ENCODE peak calls at places on chromosomes 1 and 21, in nine cellular contexts. B is cardiac fibroblast, K is kidney, J is tibial artery, X is epithelial cell of proximal tubule, E is hepatocyte, C is heart right ventricle, L is psoas muscle, G is BE2C. D is an unnamed sample.
A peak's percentile ranks its signal among the peaks of the same experiment; 100 is the strongest.

GRCh38 chr21:34598931-34599400 is 15.9 kb downstream of the RCAN1 start:
- DNase-seq in B (no peak), K (no peak), J (no peak), X (no peak), E (no peak), C (no peak), L (no peak), G (no peak), D (no peak)

GRCh38 chr1:194447635-194448034 is 1261.2 kb upstream of the B3GALT2 start:
- DNase-seq in B (peak; percentile 5), K (no peak), J (no peak), X (no peak), E (no peak), C (no peak), L (no peak), G (no peak), D (no peak)

GRCh38 chr1:218846166-218846565 is 327.5 kb upstream of the LYPLAL1 start:
- DNase-seq in B (no peak), K (no peak), J (no peak), X (no peak), E (no peak), C (no peak), L (no peak), G (no peak), D (no peak)

GRCh38 chr1:178938959-178939317 is 68.1 kb upstream of the ANGPTL1 start:
- DNase-seq in B (peak; percentile 89), K (peak; percentile 84), J (peak; percentile 86), X (no peak), E (peak; percentile 51), C (peak; percentile 78), L (peak; percentile 92), G (no peak), D (no peak)

GRCh38 chr1:89566761-89567174 is 42.1 kb downstream of the LRRC8B start:
- DNase-seq in B (peak; percentile 73), K (peak; percentile 82), J (peak; percentile 32), X (peak; percentile 26), E (peak; percentile 26), C (peak; percentile 56), L (peak; percentile 68), G (no peak), D (no peak)

GRCh38 chr21:41901099-41901498 is 22.0 kb upstream of the PRDM15 start:
- DNase-seq in B (no peak), K (no peak), J (no peak), X (no peak), E (no peak), C (no peak), L (no peak), G (no peak), D (peak; percentile 28)

GRCh38 chr1:201530741-201531521 is 8.0 kb upstream of the NAV1 start:
- DNase-seq in B (peak; percentile 90), K (peak; percentile 89), J (peak; percentile 92), X (no peak), E (peak; percentile 90), C (peak; percentile 90), L (peak; percentile 91), G (peak; percentile 85), D (peak; percentile 53)

GRCh38 chr21:15309022-15309590 is 244.3 kb upstream of the NRIP1 start:
- DNase-seq in B (no peak), K (no peak), J (no peak), X (no peak), E (no peak), C (no peak), L (no peak), G (no peak), D (no peak)

GRCh38 chr1:200590001-200590400 is 30.6 kb downstream of the KIF14 start:
- DNase-seq in B (no peak), K (no peak), J (no peak), X (no peak), E (no peak), C (no peak), L (no peak), G (no peak), D (no peak)

GRCh38 chr1:183892351-183892793 is 87.5 kb downstream of the RGL1 start:
- DNase-seq in B (peak; percentile 48), K (no peak), J (no peak), X (no peak), E (peak; percentile 70), C (no peak), L (no peak), G (no peak), D (no peak)

GRCh38 chr1:232629250-232630046 is 485 bp downstream of the SIPA1L2 start:
- DNase-seq in B (peak; percentile 23), K (peak; percentile 85), J (peak; percentile 38), X (no peak), E (peak; percentile 55), C (peak; percentile 38), L (peak; percentile 61), G (peak; percentile 34), D (peak; percentile 3)

GRCh38 chr1:25695066-25695990 is 78.7 kb downstream of the MAN1C1 start:
- DNase-seq in B (peak; percentile 99), K (peak; percentile 93), J (peak; percentile 92), X (peak; percentile 90), E (peak; percentile 86), C (peak; percentile 82), L (peak; percentile 90), G (no peak), D (no peak)

GRCh38 chr1:7616076-7616833 is 154.8 kb upstream of the VAMP3 start:
- DNase-seq in B (peak; percentile 36), K (no peak), J (peak; percentile 19), X (no peak), E (peak; percentile 75), C (peak; percentile 67), L (peak; percentile 74), G (no peak), D (peak; percentile 8)

GRCh38 chr1:6108476-6108875 is 62.8 kb downstream of the KCNAB2 start:
- DNase-seq in B (no peak), K (peak; percentile 3), J (no peak), X (no peak), E (no peak), C (no peak), L (no peak), G (no peak), D (no peak)

GRCh38 chr1:246000638-246001015 is 506.5 kb downstream of the SMYD3 start:
- DNase-seq in B (no peak), K (no peak), J (no peak), X (no peak), E (no peak), C (no peak), L (no peak), G (no peak), D (no peak)

GRCh38 chr21:35475006-35475405 is 425.9 kb upstream of the RUNX1 start:
- DNase-seq in B (peak; percentile 66), K (no peak), J (no peak), X (no peak), E (no peak), C (no peak), L (no peak), G (no peak), D (no peak)

GRCh38 chr1:17314491-17314971 is 6.5 kb downstream of the PADI4 start:
- DNase-seq in B (no peak), K (no peak), J (no peak), X (no peak), E (no peak), C (no peak), L (no peak), G (no peak), D (no peak)

DNA sequence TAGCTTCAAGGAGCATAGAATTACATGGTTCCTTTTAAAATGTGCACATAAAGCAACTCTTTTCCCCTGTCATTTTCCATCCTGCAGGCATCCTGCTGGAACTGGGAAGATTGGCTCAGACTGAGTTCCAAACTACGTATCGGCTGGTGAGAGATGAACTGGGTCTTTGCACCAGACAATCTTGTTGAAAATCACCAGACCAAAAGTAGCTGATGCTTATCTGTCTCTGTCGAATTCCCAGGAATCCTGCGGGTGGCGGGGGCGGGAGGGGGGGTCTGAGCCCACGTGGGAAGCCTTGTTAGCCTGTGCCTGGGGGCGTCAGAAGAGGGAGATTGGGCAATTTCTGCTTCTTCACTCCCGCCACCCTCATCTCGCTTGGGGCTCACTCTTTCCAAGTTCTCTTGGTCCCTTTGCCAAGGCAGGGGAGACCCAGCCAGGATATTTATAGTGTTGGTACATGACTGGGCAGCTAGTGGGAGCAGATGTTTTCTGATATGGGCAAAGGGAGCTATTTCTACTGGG is 90.1 kb upstream of the SLC25A33 start:
- DNase-seq in B (peak; percentile 76), K (no peak), J (peak; percentile 85), X (no peak), E (peak; percentile 50), C (peak; percentile 48), L (peak; percentile 77), G (no peak), D (no peak)
- H3K4me3 ChIP-seq in B (no peak overlapping the region), K (no peak overlapping the region), J (peak overlapping the region; percentile 11), X (no peak overlapping the region), E (no peak overlapping the region), C (no peak overlapping the region), L (peak overlapping the region; percentile 37), G (no peak overlapping the region), D (no peak overlapping the region)

DNA sequence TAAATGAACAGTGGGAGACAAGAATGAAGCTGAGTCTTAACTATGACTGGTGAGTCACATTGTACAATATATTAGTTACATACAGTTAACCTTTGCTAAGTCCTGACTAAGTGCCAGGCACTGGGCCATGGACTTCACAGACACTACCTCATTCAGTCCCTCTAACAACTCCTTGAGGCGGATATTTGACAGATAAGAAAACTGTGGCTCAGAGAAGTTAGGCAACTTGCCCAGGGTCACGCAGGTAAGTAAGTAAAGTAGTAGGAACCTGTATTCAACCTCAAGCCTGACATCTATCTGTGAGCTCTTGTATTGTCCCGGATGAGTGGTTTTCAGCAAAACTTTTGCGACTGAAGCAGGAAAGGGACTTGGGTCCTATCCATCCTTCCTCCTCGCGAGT is 62.1 kb downstream of the GNG12 start:
- DNase-seq in B (peak; percentile 45), K (no peak), J (no peak), X (no peak), E (no peak), C (no peak), L (no peak), G (no peak), D (peak; percentile 26)
- TF ChIP-seq CTCF in B (peak; percentile 13), K (no peak), J (no peak), X (peak; percentile 31), E (peak; percentile 15), C (no peak), L (no peak), G (peak; percentile 10), D (peak; percentile 13)

GRCh38 chr1:229027158-229027557 is 243.8 kb upstream of the RAB4A start:
- DNase-seq in B (no peak), K (no peak), J (no peak), X (no peak), E (no peak), C (no peak), L (no peak), G (no peak), D (no peak)
- H3K4me3 ChIP-seq in B (no peak overlapping the region), K (no peak overlapping the region), J (no peak overlapping the region), X (no peak overlapping the region), E (no peak overlapping the region), C (no peak overlapping the region), L (no peak overlapping the region), G (no peak overlapping the region), D (no peak overlapping the region)

DNA sequence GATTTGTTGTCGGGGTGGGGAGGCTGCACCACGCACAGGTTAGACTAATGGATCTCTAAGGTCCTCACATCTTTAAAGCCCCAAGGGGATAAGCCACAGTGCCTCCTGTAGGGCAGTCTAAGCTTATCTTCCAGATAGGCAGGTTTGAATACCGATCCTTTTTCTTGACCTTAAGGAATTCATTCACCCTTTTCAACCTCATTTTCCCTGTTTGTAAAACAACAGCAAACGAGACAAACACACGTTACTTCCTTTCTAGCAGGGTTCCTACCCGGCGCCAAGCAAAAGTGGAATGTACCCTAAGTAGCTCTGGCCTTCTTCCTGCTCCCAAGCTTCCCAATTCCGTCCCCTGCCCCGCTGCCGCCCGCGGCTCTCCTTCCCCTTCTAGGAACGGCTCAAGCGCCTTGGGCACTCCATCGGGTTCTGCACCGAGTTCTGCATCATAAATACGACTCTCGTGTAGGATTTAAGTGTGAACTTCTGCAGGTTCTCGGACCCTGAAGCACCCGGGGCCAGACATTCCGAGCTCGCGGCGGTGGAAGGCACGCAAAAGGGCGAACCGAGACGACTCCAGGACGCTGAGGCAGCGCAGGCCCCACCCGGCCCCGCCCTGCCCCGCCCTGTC is 548 bp upstream of the CDC20 start:
- DNase-seq in B (peak; percentile 36), K (no peak), J (peak; percentile 24), X (no peak), E (peak; percentile 57), C (no peak), L (no peak), G (peak; percentile 18), D (peak; percentile 76)
- TF ChIP-seq CTCF in B (peak; percentile 26), K (peak; percentile 30), J (no peak), X (peak; percentile 71), E (peak; percentile 51), C (peak; percentile 53), L (peak; percentile 23), G (peak; percentile 27), D (peak; percentile 45)

D was measured in GM12865.